ENCODE peak calls at places on chromosomes 7 and 10, in six cellular contexts. V is pancreas, M is substantia nigra, J is astrocyte of the cerebellum, I is T1000, N is NCI-H1417. P is an unnamed sample.

GRCh38 chr10:624605-625334 is 64.7 kb downstream of the DIP2C start:
- DNase-seq in J (peak), N (peak), I (peak), V (peak), M (peak), P (no peak)

GRCh38 chr10:104639595-104640338 is 1.3 kb upstream of the SORCS3 start:
- DNase-seq in I (no peak), V (no peak), N (peak), J (no peak), M (no peak), P (no peak)

GRCh38 chr10:71213127-71213616 is 802 bp downstream of the UNC5B start:
- DNase-seq in J (peak), M (no peak), I (no peak), N (peak), V (peak), P (peak)

GRCh38 chr7:111485981-111486380 is 76.3 kb downstream of the IMMP2L start:
- DNase-seq in V (no peak), J (no peak), N (no peak), M (no peak), I (no peak), P (no peak)

GRCh38 chr10:91579351-91579985 is 53.4 kb downstream of the PPP1R3C start:
- DNase-seq in I (no peak), J (no peak), M (no peak), V (no peak), N (no peak), P (no peak)

GRCh38 chr10:21513035-21513434 is 12.4 kb downstream of the SKIDA1 start:
- DNase-seq in I (no peak), V (no peak), J (no peak), N (no peak), M (no peak), P (no peak)

GRCh38 chr7:123656544-123657303 is 1.1 kb downstream of the LMOD2 start:
- DNase-seq in V (no peak), J (no peak), M (no peak), N (no peak), I (no peak), P (no peak)

GRCh38 chr10:86346794-86347665 is 19.6 kb downstream of the GRID1 start:
- DNase-seq in M (no peak), V (no peak), N (no peak), I (peak), J (no peak), P (no peak)

GRCh38 chr10:17101257-17101909 is 28.2 kb downstream of the CUBN start:
- DNase-seq in V (no peak), J (no peak), N (no peak), I (no peak), M (no peak), P (no peak)

GRCh38 chr7:25857376-25858067 is 294.5 kb upstream of the NFE2L3 start:
- DNase-seq in V (no peak), J (no peak), I (no peak), M (no peak), N (peak), P (peak)

P was measured in MV-4-11.